ENCODE peak calls at places on chromosomes 13 and 19, in eight cellular contexts. S, K, A, O, R, G, N and T are unnamed samples.

GRCh38 chr19:42531313-42531712 is 3.0 kb upstream of the CEACAM1 start:
- DNase-seq in G (no peak), O (no peak), N (no peak), A (peak), K (no peak), R (no peak), S (no peak), T (no peak)

GRCh38 chr13:110405597-110406450 is 98.7 kb downstream of the COL4A2 start:
- DNase-seq in A (no peak), K (no peak), O (no peak), S (no peak), R (peak), G (no peak), N (no peak), T (no peak)

GRCh38 chr13:41542281-41542680 is 84.9 kb downstream of the RGCC start:
- DNase-seq in G (no peak), S (no peak), R (no peak), N (no peak), K (no peak), A (peak), O (no peak), T (no peak)

GRCh38 chr19:1474765-1475351 is 4.2 kb downstream of the C19orf25 start:
- DNase-seq in A (no peak), K (no peak), N (no peak), S (no peak), R (no peak), O (no peak), G (no peak), T (no peak)

GRCh38 chr13:111577956-111578595 is 257.6 kb downstream of the TEX29 start:
- DNase-seq in G (no peak), R (no peak), K (no peak), O (no peak), A (no peak), N (no peak), S (no peak), T (no peak)

GRCh38 chr13:109332501-109333499 is 453.6 kb downstream of the IRS2 start:
- DNase-seq in S (peak), R (no peak), K (no peak), G (no peak), N (peak), O (no peak), A (no peak), T (no peak)

GRCh38 chr13:96428904-96429303 is 339.0 kb downstream of the HS6ST3 start:
- DNase-seq in N (no peak), K (no peak), O (no peak), A (no peak), S (no peak), R (no peak), G (no peak), T (no peak)

GRCh38 chr19:58034476-58034790 is 608 bp downstream of the ZSCAN1 start:
- DNase-seq in R (no peak), G (no peak), N (no peak), S (no peak), K (no peak), O (no peak), A (no peak), T (no peak)

GRCh38 chr19:6668696-6669095 is 1.3 kb downstream of the TNFSF14 start:
- DNase-seq in K (no peak), R (no peak), A (no peak), S (no peak), G (no peak), O (no peak), N (no peak), T (no peak)

GRCh38 chr13:33871207-33872004 is 53.5 kb downstream of the RFC3 start:
- DNase-seq in S (no peak), O (no peak), G (no peak), A (no peak), N (no peak), K (no peak), R (no peak), T (no peak)

GRCh38 chr19:47398707-47399106 is 20.6 kb downstream of the MEIS3 start:
- DNase-seq in S (no peak), G (no peak), K (no peak), O (no peak), N (no peak), A (no peak), R (no peak), T (no peak)

GRCh38 chr19:8310342-8311055 is 2.3 kb upstream of the CD320 start:
- DNase-seq in R (no peak), O (peak), N (peak), G (no peak), K (no peak), S (peak), A (peak), T (no peak)

GRCh38 chr13:105878119-105878518 is 657.3 kb downstream of the EFNB2 start:
- DNase-seq in O (no peak), R (peak), S (no peak), N (no peak), A (no peak), K (no peak), G (no peak), T (no peak)

GRCh38 chr19:49676136-49676689 is 858 bp upstream of the PRMT1 start:
- DNase-seq in R (peak), N (peak), K (peak), A (peak), G (peak), S (peak), O (peak), T (peak)

GRCh38 chr19:6091771-6092291 is 18.5 kb downstream of the RFX2 start:
- DNase-seq in G (no peak), O (no peak), K (peak), N (no peak), R (no peak), A (no peak), S (peak), T (no peak)

GRCh38 chr13:49113526-49114286 is 106.4 kb upstream of the MLNR start:
- DNase-seq in R (peak), O (no peak), N (no peak), K (peak), A (no peak), G (peak), S (no peak), T (no peak)

GRCh38 chr19:47408156-47408938 is 11.0 kb downstream of the MEIS3 start:
- DNase-seq in S (no peak), A (no peak), N (no peak), R (no peak), G (no peak), K (no peak), O (no peak), T (no peak)

GRCh38 chr13:40318366-40318765 is 348.1 kb downstream of the FOXO1 start:
- DNase-seq in S (peak), R (peak), O (peak), N (peak), K (peak), A (no peak), G (no peak), T (no peak)

GRCh38 chr13:79741006-79741405 is 260.1 kb downstream of the NDFIP2 start:
- DNase-seq in N (no peak), K (peak), S (no peak), A (no peak), R (peak), G (no peak), O (no peak), T (no peak)

GRCh38 chr13:30388401-30389283 is 33.7 kb upstream of the UBE2L5 start:
- DNase-seq in O (no peak), N (no peak), R (peak), A (peak), S (no peak), K (peak), G (peak), T (no peak)

GRCh38 chr19:35908977-35909683 is 1.0 kb upstream of the TYROBP start:
- DNase-seq in K (no peak), S (peak), G (no peak), R (no peak), O (no peak), A (peak), N (peak), T (no peak)

GRCh38 chr13:77310579-77311279 is 16.2 kb downstream of the MYCBP2 start:
- DNase-seq in R (no peak), O (no peak), A (no peak), K (no peak), N (no peak), S (no peak), G (no peak), T (no peak)

GRCh38 chr19:5935473-5936307 is 21.6 kb downstream of the CAPS start:
- DNase-seq in K (no peak), A (no peak), O (no peak), G (no peak), R (no peak), N (no peak), S (no peak), T (no peak)

GRCh38 chr13:110618167-110618566 is 2.8 kb downstream of the NAXD start:
- DNase-seq in A (no peak), N (no peak), G (no peak), O (no peak), S (no peak), R (no peak), K (no peak), T (no peak)

GRCh38 chr19:45757696-45758095 is 11.4 kb downstream of the SIX5 start:
- DNase-seq in R (no peak), N (no peak), G (no peak), O (no peak), K (no peak), A (no peak), S (no peak), T (no peak)

GRCh38 chr19:47123406-47123805 is 7.2 kb upstream of the SAE1 start:
- DNase-seq in K (no peak), R (no peak), O (no peak), G (no peak), N (no peak), S (no peak), A (no peak), T (no peak)

GRCh38 chr19:54523403-54523802 is 20.8 kb downstream of the LAIR2 start:
- DNase-seq in N (no peak), S (no peak), O (no peak), K (peak), G (peak), R (peak), A (no peak), T (no peak)

GRCh38 chr13:40578055-40578454 is 88.4 kb downstream of the FOXO1 start:
- DNase-seq in S (no peak), R (no peak), O (no peak), N (no peak), G (no peak), A (no peak), K (no peak), T (no peak)

GRCh38 chr19:43532962-43533545 is at the start of gene ZNF575:
- DNase-seq in S (peak), A (peak), G (peak), K (peak), R (peak), O (peak), N (peak), T (peak)
- H3K4me3 ChIP-seq in S (peak), A (peak), G (peak), K (peak), R (peak), O (peak), N (peak), T (peak)

DNA sequence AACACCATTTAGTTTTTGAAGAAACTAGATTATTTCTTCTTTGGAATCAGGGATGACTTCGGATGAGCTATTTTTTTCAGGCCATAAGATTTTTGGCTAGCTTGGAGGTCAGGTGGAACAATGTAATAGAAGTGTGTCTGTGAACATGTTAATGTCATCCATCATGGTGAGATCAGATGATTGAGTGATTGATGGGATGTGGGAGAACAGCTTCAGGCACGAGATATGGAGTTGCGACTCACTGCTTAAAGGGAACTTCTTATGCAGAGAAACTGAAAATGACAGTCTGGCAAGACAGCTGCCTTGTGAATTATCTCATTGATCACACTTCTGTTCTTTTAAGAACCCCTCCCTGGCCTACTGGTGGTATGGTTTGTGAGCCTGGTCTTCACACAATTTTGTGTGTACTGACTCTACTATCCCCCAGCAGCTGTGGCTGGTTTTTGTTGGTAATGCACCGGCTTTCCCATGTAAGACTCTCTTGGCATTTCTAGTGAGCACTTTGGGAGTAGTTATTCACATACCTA is 96.0 kb downstream of the OLFM4 start:
- DNase-seq in O (no peak), G (no peak), S (no peak), N (no peak), K (no peak), R (no peak), A (no peak), T (no peak)
- TF ChIP-seq CTCF in O (no peak), G (no peak), S (no peak), N (no peak), K (no peak), R (no peak), A (no peak), T (no peak)

DNA sequence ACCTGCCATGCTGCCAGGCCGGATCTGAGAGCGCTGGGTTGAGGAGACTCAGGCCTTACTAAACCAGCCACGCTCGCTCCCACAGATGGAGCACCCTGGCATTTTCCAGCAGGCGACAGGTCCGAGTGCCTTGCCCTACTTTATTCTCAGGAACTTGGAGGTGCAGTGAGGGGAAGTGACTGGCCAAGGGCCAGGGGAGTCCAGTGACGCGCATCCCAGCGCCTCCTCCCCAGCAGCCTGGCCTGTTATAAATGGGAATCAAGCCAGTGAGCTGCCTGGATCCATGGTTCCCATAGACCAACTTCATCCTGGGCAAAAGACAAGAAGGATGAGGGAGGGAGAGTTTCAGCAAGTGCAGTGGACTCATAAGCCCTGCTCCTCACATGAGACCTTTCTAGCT is 35.5 kb downstream of the TMED1 start:
- DNase-seq in R (peak), O (no peak), S (no peak), A (no peak), K (peak), N (no peak), G (no peak), T (no peak)
- H3K4me3 ChIP-seq in R (no peak), O (no peak), S (no peak), A (no peak), K (no peak), N (no peak), G (no peak), T (no peak)

DNA sequence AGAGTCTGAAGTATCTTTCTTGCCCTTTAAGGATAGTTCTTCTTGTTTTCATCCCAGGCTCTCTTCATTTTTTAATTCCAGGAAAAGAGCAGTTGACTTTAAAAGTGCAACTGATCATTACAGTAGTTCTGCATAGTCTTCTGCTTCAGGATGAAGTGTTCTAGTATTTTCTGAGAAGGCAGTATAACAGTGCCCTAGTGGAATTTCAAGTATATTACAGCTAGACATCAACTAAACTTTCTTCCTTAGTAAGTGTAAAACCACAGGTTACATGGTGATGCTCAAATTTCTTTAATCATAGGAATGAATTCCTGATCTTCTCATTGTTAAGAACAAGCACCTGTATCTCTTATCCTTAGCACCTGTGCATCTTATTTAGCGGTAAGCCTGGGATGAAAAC is 10.9 kb downstream of the NUFIP1 start:
- DNase-seq in K (no peak), O (no peak), R (no peak), G (no peak), N (no peak), A (no peak), S (no peak), T (no peak)
- TF ChIP-seq CTCF in K (peak), O (no peak), R (no peak), G (peak), N (no peak), A (no peak), S (no peak), T (no peak)

DNA sequence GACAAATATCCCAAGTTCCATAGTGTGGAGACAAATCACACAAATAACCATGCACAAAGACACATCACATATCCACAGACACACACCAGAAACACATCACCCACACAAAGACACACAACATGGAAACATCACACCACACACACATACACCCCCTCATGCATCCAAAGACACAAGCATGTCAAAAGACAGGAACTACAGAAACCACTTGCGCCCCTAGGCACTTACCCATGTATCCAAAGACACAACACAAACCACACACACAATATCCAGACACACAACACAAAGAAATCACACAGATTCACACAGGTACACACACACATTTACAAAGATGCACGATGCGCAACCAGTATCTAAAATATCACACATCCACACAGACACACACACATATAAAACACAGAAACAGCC is 901 bp downstream of the DPF1 start:
- DNase-seq in N (no peak), G (no peak), K (no peak), O (no peak), A (no peak), R (no peak), S (no peak), T (no peak)
- H3K4me3 ChIP-seq in N (no peak), G (no peak), K (no peak), O (no peak), A (no peak), R (no peak), S (no peak), T (no peak)

GRCh38 chr13:98868932-98869331 is 108.9 kb downstream of the DOCK9 start:
- DNase-seq in R (no peak), A (no peak), O (no peak), N (no peak), S (no peak), K (no peak), G (no peak), T (no peak)

GRCh38 chr13:98873377-98874028 is 104.4 kb downstream of the DOCK9 start:
- DNase-seq in N (no peak), R (no peak), A (no peak), O (no peak), G (no peak), K (no peak), S (no peak), T (no peak)

GRCh38 chr13:98871727-98872126 is 106.1 kb downstream of the DOCK9 start:
- DNase-seq in R (no peak), K (no peak), S (no peak), A (no peak), N (no peak), O (no peak), G (no peak), T (no peak)

GRCh38 chr13:98866882-98867281 is 111.0 kb downstream of the DOCK9 start:
- DNase-seq in A (no peak), G (no peak), K (no peak), N (no peak), R (no peak), O (no peak), S (no peak), T (no peak)

DNA sequence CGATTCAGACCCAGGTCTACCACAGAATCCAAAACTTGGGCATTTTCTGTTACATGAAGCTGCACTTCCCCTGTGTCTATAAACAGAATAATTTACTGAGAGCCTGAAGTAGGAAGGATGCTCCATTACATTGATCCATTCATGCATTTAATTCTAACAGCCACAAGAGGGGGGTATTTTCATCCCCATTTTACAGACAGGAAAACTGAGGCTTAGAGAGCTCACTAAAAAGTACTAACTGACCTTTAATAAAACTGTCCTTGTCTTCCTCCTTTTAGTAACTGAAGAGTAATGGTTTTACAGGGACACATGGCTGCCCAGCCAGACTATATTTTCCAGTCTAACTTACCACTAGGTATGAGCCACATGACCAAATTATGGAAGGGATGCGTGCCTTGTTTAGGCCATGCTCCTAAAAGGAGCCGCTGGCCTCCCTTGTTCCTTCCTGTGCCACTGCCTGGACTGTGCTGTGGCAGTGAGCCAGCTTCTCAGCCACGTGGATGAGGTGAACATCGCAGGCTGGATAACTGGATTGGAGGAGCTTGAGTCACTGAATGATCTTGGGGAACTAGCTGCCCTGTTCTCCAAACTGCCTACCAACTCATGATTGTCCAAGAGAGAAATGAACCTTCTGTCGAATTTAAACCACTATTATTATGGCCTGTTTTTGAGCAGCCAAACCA is 108.3 kb downstream of the DOCK9 start:
- DNase-seq in N (peak), R (peak), G (no peak), O (no peak), A (no peak), S (no peak), K (peak), T (no peak)
- TF ChIP-seq CTCF in N (no peak), R (peak), G (peak), O (no peak), A (no peak), S (no peak), K (no peak), T (no peak)

GRCh38 chr19:41089955-41090354 is 1.7 kb downstream of the CYP2A13 start:
- DNase-seq in R (no peak), N (no peak), G (no peak), S (no peak), K (no peak), A (no peak), O (no peak), T (no peak)
- H3K4me3 ChIP-seq in R (no peak), N (no peak), G (no peak), S (no peak), K (no peak), A (no peak), O (no peak), T (no peak)